ENCODE peak calls at places on chromosome X, in eight cellular contexts. One of them, this sample, is unnamed.

GRCh38 chrX:9315086-9315485 is 149.8 kb upstream of the TBL1X start:
- DNase-seq in brain microvascular endothelial cell: no peak
- DNase-seq in ACHN: no peak
- DNase-seq in posterior cingulate gyrus: no peak
- DNase-seq in stomach: no peak
- DNase-seq in hippocampal formation: no peak
- DNase-seq in kidney: no peak
- DNase-seq in NT2/D1: no peak
- DNase-seq in this sample: no peak

GRCh38 chrX:123899701-123900100 is 39.8 kb downstream of the XIAP start:
- DNase-seq in kidney: no peak
- DNase-seq in brain microvascular endothelial cell: no peak
- DNase-seq in hippocampal formation: no peak
- DNase-seq in NT2/D1: no peak
- DNase-seq in stomach: no peak
- DNase-seq in posterior cingulate gyrus: no peak
- DNase-seq in ACHN: no peak
- DNase-seq in this sample: no peak

GRCh38 chrX:118644378-118644777 is 83.0 kb upstream of the IL13RA1 start:
- DNase-seq in NT2/D1: no peak
- DNase-seq in kidney: no peak
- DNase-seq in hippocampal formation: peak
- DNase-seq in stomach: no peak
- DNase-seq in ACHN: peak
- DNase-seq in posterior cingulate gyrus: no peak
- DNase-seq in brain microvascular endothelial cell: peak
- DNase-seq in this sample: no peak

GRCh38 chrX:123905334-123905733 is 45.5 kb downstream of the XIAP start:
- DNase-seq in hippocampal formation: no peak
- DNase-seq in brain microvascular endothelial cell: no peak
- DNase-seq in ACHN: no peak
- DNase-seq in stomach: no peak
- DNase-seq in NT2/D1: no peak
- DNase-seq in posterior cingulate gyrus: no peak
- DNase-seq in kidney: no peak
- DNase-seq in this sample: no peak

GRCh38 chrX:76253432-76253831 is 80.6 kb downstream of the PBDC1 start:
- DNase-seq in NT2/D1: peak
- DNase-seq in ACHN: peak
- DNase-seq in posterior cingulate gyrus: no peak
- DNase-seq in brain microvascular endothelial cell: peak
- DNase-seq in stomach: peak
- DNase-seq in kidney: no peak
- DNase-seq in hippocampal formation: no peak
- DNase-seq in this sample: peak

GRCh38 chrX:14801136-14801535 is 71.7 kb downstream of the FANCB start:
- DNase-seq in hippocampal formation: no peak
- DNase-seq in kidney: no peak
- DNase-seq in brain microvascular endothelial cell: no peak
- DNase-seq in posterior cingulate gyrus: no peak
- DNase-seq in ACHN: no peak
- DNase-seq in NT2/D1: peak
- DNase-seq in stomach: no peak
- DNase-seq in this sample: no peak

GRCh38 chrX:13491061-13491460 is 78.3 kb upstream of the EGFL6 start:
- DNase-seq in stomach: no peak
- DNase-seq in ACHN: no peak
- DNase-seq in kidney: no peak
- DNase-seq in hippocampal formation: no peak
- DNase-seq in posterior cingulate gyrus: no peak
- DNase-seq in NT2/D1: no peak
- DNase-seq in brain microvascular endothelial cell: no peak
- DNase-seq in this sample: no peak

GRCh38 chrX:138026211-138026610 is 460.3 kb downstream of the ZIC3 start:
- DNase-seq in stomach: no peak
- DNase-seq in NT2/D1: no peak
- DNase-seq in posterior cingulate gyrus: no peak
- DNase-seq in ACHN: peak
- DNase-seq in brain microvascular endothelial cell: no peak
- DNase-seq in kidney: no peak
- DNase-seq in hippocampal formation: peak
- DNase-seq in this sample: no peak

GRCh38 chrX:71269801-71270395 is 13.5 kb upstream of the NONO start:
- DNase-seq in ACHN: no peak
- DNase-seq in stomach: no peak
- DNase-seq in NT2/D1: no peak
- DNase-seq in posterior cingulate gyrus: no peak
- DNase-seq in kidney: no peak
- DNase-seq in brain microvascular endothelial cell: no peak
- DNase-seq in hippocampal formation: no peak
- DNase-seq in this sample: no peak

GRCh38 chrX:134764202-134764785 is 106.0 kb upstream of the PLAC1 start:
- DNase-seq in kidney: no peak
- DNase-seq in posterior cingulate gyrus: no peak
- DNase-seq in hippocampal formation: no peak
- DNase-seq in brain microvascular endothelial cell: no peak
- DNase-seq in stomach: no peak
- DNase-seq in NT2/D1: no peak
- DNase-seq in ACHN: peak
- DNase-seq in this sample: no peak

GRCh38 chrX:13662537-13662841 is 9.5 kb downstream of the TCEANC start:
- DNase-seq in ACHN: no peak
- DNase-seq in NT2/D1: no peak
- DNase-seq in hippocampal formation: no peak
- DNase-seq in kidney: no peak
- DNase-seq in posterior cingulate gyrus: no peak
- DNase-seq in brain microvascular endothelial cell: no peak
- DNase-seq in stomach: no peak
- DNase-seq in this sample: no peak

GRCh38 chrX:45954026-45954425 is 591.2 kb downstream of the ZNF674 start:
- DNase-seq in posterior cingulate gyrus: no peak
- DNase-seq in kidney: no peak
- DNase-seq in ACHN: no peak
- DNase-seq in stomach: no peak
- DNase-seq in hippocampal formation: no peak
- DNase-seq in NT2/D1: no peak
- DNase-seq in brain microvascular endothelial cell: no peak
- DNase-seq in this sample: no peak

GRCh38 chrX:103941201-103941975 is 21.0 kb upstream of the TMSB15B start:
- DNase-seq in ACHN: peak
- DNase-seq in hippocampal formation: peak
- DNase-seq in NT2/D1: no peak
- DNase-seq in kidney: no peak
- DNase-seq in posterior cingulate gyrus: no peak
- DNase-seq in stomach: no peak
- DNase-seq in brain microvascular endothelial cell: no peak
- DNase-seq in this sample: no peak

GRCh38 chrX:15177316-15177715 is 92.6 kb downstream of the ASB9 start:
- DNase-seq in NT2/D1: no peak
- DNase-seq in kidney: no peak
- DNase-seq in brain microvascular endothelial cell: no peak
- DNase-seq in stomach: no peak
- DNase-seq in hippocampal formation: no peak
- DNase-seq in ACHN: no peak
- DNase-seq in posterior cingulate gyrus: no peak
- DNase-seq in this sample: no peak

This sample was measured in GM12891.